ENCODE peak calls at places on chromosome 2, in eight cellular contexts. T is activated CD4-positive, CD25-positive, alpha-beta regulatory T cell treated with anti-CD3 and anti-CD28 coated beads, Interleukin-2, amount 50 U/mL, for 72 hours; W is NCI-H2081; V is C1 segment of cervical spinal cord; D is HCT116; K is KG1; Q is AG08395; C is Right ventricle myocardium superior. Z is an unnamed sample.

GRCh38 chr2:160970052-160970846 is 190.0 kb upstream of the TANK start:
- DNase-seq in T (no peak), W (peak), V (no peak), D (peak), K (no peak), Q (peak), C (no peak), Z (peak)

GRCh38 chr2:166700079-166700478 is 188.2 kb upstream of the XIRP2 start:
- DNase-seq in T (no peak), W (peak), V (no peak), D (no peak), K (no peak), Q (no peak), C (no peak), Z (no peak)

GRCh38 chr2:146252119-146252518 is 1592.7 kb upstream of the ACVR2A start:
- DNase-seq in T (no peak), W (no peak), V (no peak), D (no peak), K (no peak), Q (no peak), C (no peak), Z (no peak)

GRCh38 chr2:1968222-1968987 is 224.1 kb upstream of the PXDN start:
- DNase-seq in T (no peak), W (no peak), V (no peak), D (no peak), K (no peak), Q (no peak), C (no peak), Z (no peak)

GRCh38 chr2:120842456-120843439 is 107.1 kb downstream of the GLI2 start:
- DNase-seq in T (no peak), W (no peak), V (no peak), D (no peak), K (no peak), Q (no peak), C (no peak), Z (no peak)

GRCh38 chr2:70977605-70978205 is 725 bp upstream of the ANKRD53 start:
- DNase-seq in T (no peak), W (peak), V (no peak), D (no peak), K (no peak), Q (peak), C (no peak), Z (peak)

GRCh38 chr2:229412686-229413085 is 141.6 kb upstream of the PID1 start:
- DNase-seq in T (no peak), W (no peak), V (no peak), D (no peak), K (no peak), Q (no peak), C (no peak), Z (no peak)

GRCh38 chr2:240556553-240557100 is 1.2 kb downstream of the ANKMY1 start:
- DNase-seq in T (peak), W (no peak), V (no peak), D (no peak), K (no peak), Q (peak), C (no peak), Z (no peak)

Z was measured in dermis microvascular lymphatic vessel endothelial cell.